ENCODE peak calls at places on chromosomes 4 and X, in nine cellular contexts. One of them, this sample, is unnamed.
A peak's percentile ranks its signal among the peaks of the same experiment; 100 is the strongest.

GRCh38 chr4:1656986-1657385 is 27.1 kb downstream of the FAM53A start:
- DNase-seq in frontal cortex: no peak
- DNase-seq in skeletal muscle cell: no peak
- DNase-seq in substantia nigra: no peak
- DNase-seq in AG09309: no peak
- DNase-seq in left ventricle myocardium inferior: no peak
- DNase-seq in SHP77: no peak
- DNase-seq in HuH-7: no peak
- DNase-seq in NCI-H1694 treated with DMSO at 0.1 percent for 48 hours: no peak
- DNase-seq in this sample: no peak

GRCh38 chr4:144288011-144288903 is 147.7 kb upstream of the GYPA start:
- DNase-seq in frontal cortex: no peak
- DNase-seq in skeletal muscle cell: no peak
- DNase-seq in substantia nigra: no peak
- DNase-seq in AG09309: no peak
- DNase-seq in left ventricle myocardium inferior: no peak
- DNase-seq in SHP77: no peak
- DNase-seq in HuH-7: no peak
- DNase-seq in NCI-H1694 treated with DMSO at 0.1 percent for 48 hours: no peak
- DNase-seq in this sample: no peak

GRCh38 chr4:68175562-68176155 is 46.0 kb upstream of the TMPRSS11F start:
- DNase-seq in frontal cortex: peak; percentile 25
- DNase-seq in skeletal muscle cell: peak; percentile 22
- DNase-seq in substantia nigra: no peak
- DNase-seq in AG09309: peak; percentile 20
- DNase-seq in left ventricle myocardium inferior: no peak
- DNase-seq in SHP77: peak; percentile 4
- DNase-seq in HuH-7: peak; percentile 72
- DNase-seq in NCI-H1694 treated with DMSO at 0.1 percent for 48 hours: peak; percentile 39
- DNase-seq in this sample: no peak

GRCh38 chr4:6272863-6273660 is 3.4 kb downstream of the WFS1 start:
- DNase-seq in frontal cortex: no peak
- DNase-seq in skeletal muscle cell: no peak
- DNase-seq in substantia nigra: no peak
- DNase-seq in AG09309: peak; percentile 20
- DNase-seq in left ventricle myocardium inferior: no peak
- DNase-seq in SHP77: no peak
- DNase-seq in HuH-7: no peak
- DNase-seq in NCI-H1694 treated with DMSO at 0.1 percent for 48 hours: no peak
- DNase-seq in this sample: no peak

GRCh38 chr4:158782539-158783360 is 13.9 kb downstream of the FNIP2 start:
- DNase-seq in frontal cortex: no peak
- DNase-seq in skeletal muscle cell: no peak
- DNase-seq in substantia nigra: no peak
- DNase-seq in AG09309: no peak
- DNase-seq in left ventricle myocardium inferior: no peak
- DNase-seq in SHP77: no peak
- DNase-seq in HuH-7: no peak
- DNase-seq in NCI-H1694 treated with DMSO at 0.1 percent for 48 hours: no peak
- DNase-seq in this sample: no peak

GRCh38 chr4:82638479-82638878 is 76.7 kb upstream of the TMEM150C start:
- DNase-seq in frontal cortex: no peak
- DNase-seq in skeletal muscle cell: no peak
- DNase-seq in substantia nigra: no peak
- DNase-seq in AG09309: no peak
- DNase-seq in left ventricle myocardium inferior: no peak
- DNase-seq in SHP77: no peak
- DNase-seq in HuH-7: no peak
- DNase-seq in NCI-H1694 treated with DMSO at 0.1 percent for 48 hours: no peak
- DNase-seq in this sample: no peak

GRCh38 chr4:121139533-121140222 is 24.4 kb downstream of the TNIP3 start:
- DNase-seq in frontal cortex: no peak
- DNase-seq in skeletal muscle cell: peak; percentile 80
- DNase-seq in substantia nigra: no peak
- DNase-seq in AG09309: no peak
- DNase-seq in left ventricle myocardium inferior: no peak
- DNase-seq in SHP77: no peak
- DNase-seq in HuH-7: no peak
- DNase-seq in NCI-H1694 treated with DMSO at 0.1 percent for 48 hours: no peak
- DNase-seq in this sample: no peak

GRCh38 chrX:129461801-129462456 is 61.4 kb downstream of the SMARCA1 start:
- DNase-seq in frontal cortex: no peak
- DNase-seq in skeletal muscle cell: no peak
- DNase-seq in substantia nigra: no peak
- DNase-seq in AG09309: no peak
- DNase-seq in left ventricle myocardium inferior: no peak
- DNase-seq in SHP77: no peak
- DNase-seq in HuH-7: no peak
- DNase-seq in NCI-H1694 treated with DMSO at 0.1 percent for 48 hours: no peak
- DNase-seq in this sample: no peak

GRCh38 chr4:86596802-86597201 is 2.7 kb downstream of the PTPN13 start:
- DNase-seq in frontal cortex: no peak
- DNase-seq in skeletal muscle cell: peak; percentile 31
- DNase-seq in substantia nigra: no peak
- DNase-seq in AG09309: no peak
- DNase-seq in left ventricle myocardium inferior: no peak
- DNase-seq in SHP77: no peak
- DNase-seq in HuH-7: no peak
- DNase-seq in NCI-H1694 treated with DMSO at 0.1 percent for 48 hours: no peak
- DNase-seq in this sample: no peak

GRCh38 chrX:119067023-119067739 is 5.6 kb upstream of the CT47C1 start:
- DNase-seq in frontal cortex: peak; percentile 50
- DNase-seq in skeletal muscle cell: peak; percentile 6
- DNase-seq in substantia nigra: no peak
- DNase-seq in AG09309: peak; percentile 16
- DNase-seq in left ventricle myocardium inferior: peak; percentile 43
- DNase-seq in SHP77: no peak
- DNase-seq in HuH-7: peak; percentile 45
- DNase-seq in NCI-H1694 treated with DMSO at 0.1 percent for 48 hours: peak; percentile 36
- DNase-seq in this sample: peak; percentile 9

GRCh38 chr4:56972832-56973231 is 4.6 kb downstream of the NOA1 start:
- DNase-seq in frontal cortex: no peak
- DNase-seq in skeletal muscle cell: no peak
- DNase-seq in substantia nigra: no peak
- DNase-seq in AG09309: no peak
- DNase-seq in left ventricle myocardium inferior: no peak
- DNase-seq in SHP77: no peak
- DNase-seq in HuH-7: no peak
- DNase-seq in NCI-H1694 treated with DMSO at 0.1 percent for 48 hours: no peak
- DNase-seq in this sample: no peak

GRCh38 chrX:103063918-103064434 is at the start of gene BEX1:
- DNase-seq in frontal cortex: peak; percentile 42
- DNase-seq in skeletal muscle cell: no peak
- DNase-seq in substantia nigra: peak; percentile 24
- DNase-seq in AG09309: no peak
- DNase-seq in left ventricle myocardium inferior: no peak
- DNase-seq in SHP77: peak; percentile 71
- DNase-seq in HuH-7: no peak
- DNase-seq in NCI-H1694 treated with DMSO at 0.1 percent for 48 hours: peak; percentile 80
- DNase-seq in this sample: peak; percentile 52

GRCh38 chr4:108851346-108851745 is 88.5 kb upstream of the ETNPPL start:
- DNase-seq in frontal cortex: no peak
- DNase-seq in skeletal muscle cell: no peak
- DNase-seq in substantia nigra: no peak
- DNase-seq in AG09309: peak; percentile 61
- DNase-seq in left ventricle myocardium inferior: no peak
- DNase-seq in SHP77: no peak
- DNase-seq in HuH-7: no peak
- DNase-seq in NCI-H1694 treated with DMSO at 0.1 percent for 48 hours: no peak
- DNase-seq in this sample: no peak

GRCh38 chr4:39823193-39823592 is 125.3 kb downstream of the UBE2K start:
- DNase-seq in frontal cortex: no peak
- DNase-seq in skeletal muscle cell: peak; percentile 53
- DNase-seq in substantia nigra: no peak
- DNase-seq in AG09309: peak; percentile 38
- DNase-seq in left ventricle myocardium inferior: no peak
- DNase-seq in SHP77: no peak
- DNase-seq in HuH-7: no peak
- DNase-seq in NCI-H1694 treated with DMSO at 0.1 percent for 48 hours: no peak
- DNase-seq in this sample: no peak

GRCh38 chrX:69307029-69307428 is 141.8 kb upstream of the PJA1 start:
- DNase-seq in frontal cortex: no peak
- DNase-seq in skeletal muscle cell: no peak
- DNase-seq in substantia nigra: no peak
- DNase-seq in AG09309: no peak
- DNase-seq in left ventricle myocardium inferior: no peak
- DNase-seq in SHP77: no peak
- DNase-seq in HuH-7: no peak
- DNase-seq in NCI-H1694 treated with DMSO at 0.1 percent for 48 hours: no peak
- DNase-seq in this sample: no peak

GRCh38 chrX:136814847-136815634 is 34.3 kb upstream of the ARHGEF6 start:
- DNase-seq in frontal cortex: no peak
- DNase-seq in skeletal muscle cell: no peak
- DNase-seq in substantia nigra: no peak
- DNase-seq in AG09309: no peak
- DNase-seq in left ventricle myocardium inferior: no peak
- DNase-seq in SHP77: no peak
- DNase-seq in HuH-7: peak; percentile 35
- DNase-seq in NCI-H1694 treated with DMSO at 0.1 percent for 48 hours: no peak
- DNase-seq in this sample: no peak

GRCh38 chrX:102744307-102744706 is 23.8 kb downstream of the GPRASP3 start:
- DNase-seq in frontal cortex: no peak
- DNase-seq in skeletal muscle cell: no peak
- DNase-seq in substantia nigra: no peak
- DNase-seq in AG09309: no peak
- DNase-seq in left ventricle myocardium inferior: no peak
- DNase-seq in SHP77: no peak
- DNase-seq in HuH-7: no peak
- DNase-seq in NCI-H1694 treated with DMSO at 0.1 percent for 48 hours: no peak
- DNase-seq in this sample: no peak

GRCh38 chr4:148998719-148999118 is 556.5 kb upstream of the NR3C2 start:
- DNase-seq in frontal cortex: no peak
- DNase-seq in skeletal muscle cell: no peak
- DNase-seq in substantia nigra: no peak
- DNase-seq in AG09309: no peak
- DNase-seq in left ventricle myocardium inferior: no peak
- DNase-seq in SHP77: no peak
- DNase-seq in HuH-7: no peak
- DNase-seq in NCI-H1694 treated with DMSO at 0.1 percent for 48 hours: peak; percentile 10
- DNase-seq in this sample: no peak

GRCh38 chrX:50638123-50638522 is 167.5 kb upstream of the DGKK start:
- DNase-seq in frontal cortex: no peak
- DNase-seq in skeletal muscle cell: peak; percentile 5
- DNase-seq in substantia nigra: no peak
- DNase-seq in AG09309: no peak
- DNase-seq in left ventricle myocardium inferior: peak; percentile 60
- DNase-seq in SHP77: no peak
- DNase-seq in HuH-7: no peak
- DNase-seq in NCI-H1694 treated with DMSO at 0.1 percent for 48 hours: no peak
- DNase-seq in this sample: no peak

GRCh38 chr4:113446019-113446418 is 315.5 kb downstream of the CAMK2D start:
- DNase-seq in frontal cortex: no peak
- DNase-seq in skeletal muscle cell: peak; percentile 87
- DNase-seq in substantia nigra: no peak
- DNase-seq in AG09309: no peak
- DNase-seq in left ventricle myocardium inferior: no peak
- DNase-seq in SHP77: no peak
- DNase-seq in HuH-7: no peak
- DNase-seq in NCI-H1694 treated with DMSO at 0.1 percent for 48 hours: no peak
- DNase-seq in this sample: no peak